ENCODE peak calls at places on chromosomes 6 and 20, in seven cellular contexts. One of them, this sample, is unnamed.

GRCh38 chr20:49766979-49767419 is 45.6 kb upstream of the SLC9A8 start:
- DNase-seq in stomach: no peak
- DNase-seq in skeletal muscle cell: no peak
- DNase-seq in HT-29: no peak
- DNase-seq in foreskin keratinocyte: no peak
- DNase-seq in coronary artery: no peak
- DNase-seq in fibroblast of lung: no peak
- DNase-seq in this sample: no peak

GRCh38 chr6:14658909-14659561 is 541.5 kb downstream of the CD83 start:
- DNase-seq in skeletal muscle cell: no peak
- DNase-seq in stomach: no peak
- DNase-seq in foreskin keratinocyte: peak; percentile 78
- DNase-seq in HT-29: no peak
- DNase-seq in coronary artery: no peak
- DNase-seq in fibroblast of lung: no peak
- DNase-seq in this sample: no peak

GRCh38 chr20:43198607-43199006 is 8.9 kb upstream of the PTPRT start:
- DNase-seq in skeletal muscle cell: no peak
- DNase-seq in HT-29: no peak
- DNase-seq in foreskin keratinocyte: no peak
- DNase-seq in stomach: no peak
- DNase-seq in fibroblast of lung: no peak
- DNase-seq in coronary artery: no peak
- DNase-seq in this sample: no peak

GRCh38 chr6:1382883-1383728 is 6.3 kb upstream of the FOXF2 start:
- DNase-seq in foreskin keratinocyte: no peak
- DNase-seq in stomach: no peak
- DNase-seq in fibroblast of lung: peak; percentile 43
- DNase-seq in coronary artery: no peak
- DNase-seq in HT-29: no peak
- DNase-seq in skeletal muscle cell: no peak
- DNase-seq in this sample: no peak

GRCh38 chr20:51536116-51537069 is 6.1 kb downstream of the NFATC2 start:
- DNase-seq in fibroblast of lung: no peak
- DNase-seq in foreskin keratinocyte: no peak
- DNase-seq in HT-29: no peak
- DNase-seq in stomach: peak; percentile 45
- DNase-seq in skeletal muscle cell: no peak
- DNase-seq in coronary artery: no peak
- DNase-seq in this sample: no peak

GRCh38 chr6:109783245-109783990 is 92.3 kb downstream of the FIG4 start:
- DNase-seq in HT-29: no peak
- DNase-seq in foreskin keratinocyte: no peak
- DNase-seq in coronary artery: no peak
- DNase-seq in skeletal muscle cell: no peak
- DNase-seq in fibroblast of lung: no peak
- DNase-seq in stomach: no peak
- DNase-seq in this sample: no peak

GRCh38 chr6:54214286-54214685 is 94.0 kb upstream of the TINAG start:
- DNase-seq in skeletal muscle cell: no peak
- DNase-seq in stomach: no peak
- DNase-seq in coronary artery: no peak
- DNase-seq in HT-29: no peak
- DNase-seq in foreskin keratinocyte: no peak
- DNase-seq in fibroblast of lung: no peak
- DNase-seq in this sample: no peak

GRCh38 chr20:50095476-50096078 is 17.4 kb downstream of the UBE2V1 start:
- DNase-seq in coronary artery: no peak
- DNase-seq in stomach: no peak
- DNase-seq in HT-29: no peak
- DNase-seq in fibroblast of lung: no peak
- DNase-seq in skeletal muscle cell: no peak
- DNase-seq in foreskin keratinocyte: peak; percentile 70
- DNase-seq in this sample: no peak

GRCh38 chr20:34922654-34923381 is 32.8 kb downstream of the GSS start:
- DNase-seq in stomach: peak; percentile 42
- DNase-seq in skeletal muscle cell: peak; percentile 41
- DNase-seq in coronary artery: no peak
- DNase-seq in fibroblast of lung: peak; percentile 79
- DNase-seq in HT-29: peak; percentile 51
- DNase-seq in foreskin keratinocyte: peak; percentile 76
- DNase-seq in this sample: no peak

GRCh38 chr6:19812512-19813119 is 24.6 kb upstream of the ID4 start:
- DNase-seq in skeletal muscle cell: no peak
- DNase-seq in stomach: no peak
- DNase-seq in HT-29: peak; percentile 36
- DNase-seq in coronary artery: no peak
- DNase-seq in foreskin keratinocyte: no peak
- DNase-seq in fibroblast of lung: peak; percentile 68
- DNase-seq in this sample: no peak

GRCh38 chr6:136921521-136921935 is 573 bp upstream of the SLC35D3 start:
- DNase-seq in stomach: no peak
- DNase-seq in skeletal muscle cell: no peak
- DNase-seq in fibroblast of lung: no peak
- DNase-seq in foreskin keratinocyte: no peak
- DNase-seq in coronary artery: no peak
- DNase-seq in HT-29: peak; percentile 16
- DNase-seq in this sample: no peak

GRCh38 chr20:39108746-39109145 is 146.6 kb downstream of the DHX35 start:
- DNase-seq in HT-29: no peak
- DNase-seq in coronary artery: no peak
- DNase-seq in stomach: no peak
- DNase-seq in foreskin keratinocyte: peak; percentile 39
- DNase-seq in fibroblast of lung: no peak
- DNase-seq in skeletal muscle cell: no peak
- DNase-seq in this sample: no peak

GRCh38 chr6:144346719-144347446 is 61.7 kb downstream of the UTRN start:
- DNase-seq in coronary artery: no peak
- DNase-seq in stomach: no peak
- DNase-seq in fibroblast of lung: peak; percentile 72
- DNase-seq in HT-29: peak; percentile 56
- DNase-seq in foreskin keratinocyte: peak; percentile 75
- DNase-seq in skeletal muscle cell: peak; percentile 49
- DNase-seq in this sample: no peak

GRCh38 chr6:129890701-129891100 is 29.6 kb upstream of the TMEM244 start:
- DNase-seq in HT-29: no peak
- DNase-seq in fibroblast of lung: no peak
- DNase-seq in foreskin keratinocyte: peak; percentile 38
- DNase-seq in skeletal muscle cell: no peak
- DNase-seq in stomach: no peak
- DNase-seq in coronary artery: no peak
- DNase-seq in this sample: no peak

GRCh38 chr6:11785449-11785951 is 6.9 kb upstream of the ADTRP start:
- DNase-seq in foreskin keratinocyte: peak; percentile 74
- DNase-seq in coronary artery: peak; percentile 12
- DNase-seq in fibroblast of lung: no peak
- DNase-seq in HT-29: no peak
- DNase-seq in skeletal muscle cell: no peak
- DNase-seq in stomach: no peak
- DNase-seq in this sample: no peak

GRCh38 chr6:131755597-131755996 is 44.8 kb upstream of the CTAGE9 start:
- DNase-seq in HT-29: no peak
- DNase-seq in stomach: no peak
- DNase-seq in skeletal muscle cell: peak; percentile 86
- DNase-seq in fibroblast of lung: peak; percentile 87
- DNase-seq in foreskin keratinocyte: peak; percentile 44
- DNase-seq in coronary artery: no peak
- DNase-seq in this sample: no peak

GRCh38 chr6:162258647-162259046 is 468.9 kb downstream of the PRKN start:
- DNase-seq in foreskin keratinocyte: no peak
- DNase-seq in coronary artery: no peak
- DNase-seq in stomach: no peak
- DNase-seq in skeletal muscle cell: no peak
- DNase-seq in fibroblast of lung: no peak
- DNase-seq in HT-29: no peak
- DNase-seq in this sample: no peak

This sample was measured in vagina.